ENCODE peak calls at places on chromosomes 3 and 15, in four cellular contexts. One of them, this sample, is unnamed.

GRCh38 chr3:195076981-195077610 is 193.9 kb downstream of the XXYLT1 start:
- DNase-seq in colonic mucosa: no peak
- DNase-seq in GM23248: no peak
- DNase-seq in SK-N-SH: no peak
- DNase-seq in this sample: no peak

GRCh38 chr3:126352476-126353454 is 4.4 kb downstream of the KLF15 start:
- DNase-seq in colonic mucosa: no peak
- DNase-seq in SK-N-SH: no peak
- DNase-seq in GM23248: peak
- DNase-seq in this sample: no peak

GRCh38 chr15:35746121-35746520 is 200.2 kb upstream of the DPH6 start:
- DNase-seq in colonic mucosa: no peak
- DNase-seq in SK-N-SH: no peak
- DNase-seq in GM23248: peak
- DNase-seq in this sample: peak

GRCh38 chr3:30632065-30632464 is 25.7 kb downstream of the TGFBR2 start:
- DNase-seq in SK-N-SH: no peak
- DNase-seq in GM23248: peak
- DNase-seq in colonic mucosa: no peak
- DNase-seq in this sample: no peak

GRCh38 chr3:146491303-146491702 is 21.9 kb upstream of the PLSCR2 start:
- DNase-seq in colonic mucosa: no peak
- DNase-seq in SK-N-SH: no peak
- DNase-seq in GM23248: peak
- DNase-seq in this sample: no peak

GRCh38 chr3:9098716-9099675 is 135.7 kb upstream of the RAD18 start:
- DNase-seq in SK-N-SH: peak
- DNase-seq in colonic mucosa: no peak
- DNase-seq in GM23248: no peak
- DNase-seq in this sample: no peak

GRCh38 chr3:5275529-5275928 is 88.0 kb downstream of the EDEM1 start:
- DNase-seq in GM23248: peak
- DNase-seq in colonic mucosa: no peak
- DNase-seq in SK-N-SH: no peak
- DNase-seq in this sample: peak

GRCh38 chr3:98954242-98954641 is 52.7 kb upstream of the DCBLD2 start:
- DNase-seq in GM23248: peak
- DNase-seq in colonic mucosa: no peak
- DNase-seq in SK-N-SH: no peak
- DNase-seq in this sample: peak

GRCh38 chr3:43695443-43695842 is 4.7 kb downstream of the ABHD5 start:
- DNase-seq in colonic mucosa: no peak
- DNase-seq in GM23248: peak
- DNase-seq in SK-N-SH: no peak
- DNase-seq in this sample: peak

GRCh38 chr3:32198011-32198410 is 40.5 kb upstream of the CMTM8 start:
- DNase-seq in GM23248: no peak
- DNase-seq in colonic mucosa: no peak
- DNase-seq in SK-N-SH: no peak
- DNase-seq in this sample: no peak

GRCh38 chr3:16884748-16885587 is at the start of gene PLCL2:
- DNase-seq in colonic mucosa: peak
- DNase-seq in GM23248: peak
- DNase-seq in SK-N-SH: peak
- DNase-seq in this sample: no peak

GRCh38 chr3:127792664-127793292 is 29.5 kb downstream of the MGLL start:
- DNase-seq in colonic mucosa: peak
- DNase-seq in SK-N-SH: no peak
- DNase-seq in GM23248: peak
- DNase-seq in this sample: peak

GRCh38 chr3:191566469-191566868 is 105.5 kb downstream of the PYDC2 start:
- DNase-seq in GM23248: no peak
- DNase-seq in SK-N-SH: no peak
- DNase-seq in colonic mucosa: no peak
- DNase-seq in this sample: peak

GRCh38 chr3:47578119-47578630 is 490 bp downstream of the CSPG5 start:
- DNase-seq in SK-N-SH: peak
- DNase-seq in GM23248: peak
- DNase-seq in colonic mucosa: peak
- DNase-seq in this sample: no peak

GRCh38 chr15:35980719-35981118 is 434.8 kb upstream of the DPH6 start:
- DNase-seq in SK-N-SH: no peak
- DNase-seq in colonic mucosa: no peak
- DNase-seq in GM23248: peak
- DNase-seq in this sample: peak

GRCh38 chr15:82674873-82675272 is 27.7 kb upstream of the CPEB1 start:
- DNase-seq in SK-N-SH: no peak
- DNase-seq in colonic mucosa: no peak
- DNase-seq in GM23248: no peak
- DNase-seq in this sample: no peak

GRCh38 chr15:82677720-82678323 is 30.7 kb upstream of the CPEB1 start:
- DNase-seq in SK-N-SH: no peak
- DNase-seq in colonic mucosa: no peak
- DNase-seq in GM23248: no peak
- DNase-seq in this sample: no peak

GRCh38 chr15:82679626-82680199 is 30.0 kb downstream of the AP3B2 start:
- DNase-seq in GM23248: no peak
- DNase-seq in colonic mucosa: no peak
- DNase-seq in SK-N-SH: no peak
- DNase-seq in this sample: no peak

GRCh38 chr15:82681371-82681770 is 28.3 kb downstream of the AP3B2 start:
- DNase-seq in SK-N-SH: no peak
- DNase-seq in GM23248: no peak
- DNase-seq in colonic mucosa: no peak
- DNase-seq in this sample: no peak

DNA sequence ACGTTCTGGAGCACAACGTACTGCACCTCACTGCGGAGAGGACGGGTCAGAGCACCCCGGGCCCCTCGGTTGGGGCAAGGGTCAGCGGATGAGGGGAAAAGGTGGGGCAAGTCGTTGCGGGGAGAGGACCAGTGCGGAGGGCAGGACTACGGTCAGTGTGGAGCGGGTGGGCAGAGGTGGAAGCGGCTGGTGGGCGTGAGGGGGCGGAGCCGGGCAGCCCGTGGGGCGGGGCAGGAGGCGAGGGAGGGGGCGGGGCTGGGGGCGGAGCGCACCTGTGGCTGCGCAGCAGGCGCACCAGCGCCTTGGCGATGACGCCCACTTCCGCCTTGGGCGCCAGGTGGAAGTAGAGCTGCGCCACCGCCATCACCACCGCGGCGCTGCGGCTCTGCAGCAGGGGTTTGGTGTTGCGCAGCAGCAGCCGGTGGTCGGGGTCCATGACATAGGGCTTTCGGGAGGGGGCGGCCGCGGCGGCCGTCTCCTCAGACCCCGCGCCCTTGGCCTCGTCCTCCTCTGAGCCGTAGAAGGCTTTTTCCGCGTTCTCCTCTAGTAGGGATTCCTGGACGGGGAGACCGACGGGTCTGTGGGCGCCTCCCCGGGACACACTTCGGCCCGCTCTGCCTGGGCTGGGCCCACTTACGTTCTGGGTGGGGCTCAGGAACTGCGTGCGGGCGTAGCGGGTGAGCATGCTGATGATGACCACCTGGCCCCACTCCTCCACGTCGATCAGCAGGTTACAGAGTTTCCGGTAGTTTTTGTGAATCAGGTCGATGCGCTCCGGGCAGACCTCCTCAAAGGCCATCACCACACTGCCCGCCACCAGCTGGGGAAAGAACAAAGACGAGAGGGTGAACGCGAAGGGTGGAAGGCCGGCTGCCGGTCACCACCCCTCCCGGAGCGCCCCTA is 29.2 kb downstream of the AP3B2 start:
- DNase-seq in colonic mucosa: peak
- DNase-seq in SK-N-SH: peak
- DNase-seq in GM23248: no peak
- DNase-seq in this sample: no peak
- H3K9ac ChIP-seq in colonic mucosa: peak
- H3K9ac ChIP-seq in SK-N-SH: no peak
- H3K9ac ChIP-seq in GM23248: no peak
- H3K9ac ChIP-seq in this sample: no peak

GRCh38 chr3:156126467-156126866 is 6.1 kb downstream of the KCNAB1 start:
- DNase-seq in GM23248: no peak
- DNase-seq in colonic mucosa: no peak
- DNase-seq in SK-N-SH: no peak
- DNase-seq in this sample: no peak

GRCh38 chr3:156120528-156121251 is at the start of gene KCNAB1:
- DNase-seq in GM23248: no peak
- DNase-seq in SK-N-SH: no peak
- DNase-seq in colonic mucosa: no peak
- DNase-seq in this sample: no peak
- H3K9ac ChIP-seq in GM23248: no peak
- H3K9ac ChIP-seq in SK-N-SH: no peak
- H3K9ac ChIP-seq in colonic mucosa: no peak
- H3K9ac ChIP-seq in this sample: no peak

GRCh38 chr3:88112329-88112728 is 37.4 kb upstream of the C3orf38 start:
- DNase-seq in GM23248: no peak
- DNase-seq in SK-N-SH: no peak
- DNase-seq in colonic mucosa: no peak
- DNase-seq in this sample: no peak
- H3K9ac ChIP-seq in GM23248: no peak
- H3K9ac ChIP-seq in SK-N-SH: no peak
- H3K9ac ChIP-seq in colonic mucosa: no peak
- H3K9ac ChIP-seq in this sample: no peak

DNA sequence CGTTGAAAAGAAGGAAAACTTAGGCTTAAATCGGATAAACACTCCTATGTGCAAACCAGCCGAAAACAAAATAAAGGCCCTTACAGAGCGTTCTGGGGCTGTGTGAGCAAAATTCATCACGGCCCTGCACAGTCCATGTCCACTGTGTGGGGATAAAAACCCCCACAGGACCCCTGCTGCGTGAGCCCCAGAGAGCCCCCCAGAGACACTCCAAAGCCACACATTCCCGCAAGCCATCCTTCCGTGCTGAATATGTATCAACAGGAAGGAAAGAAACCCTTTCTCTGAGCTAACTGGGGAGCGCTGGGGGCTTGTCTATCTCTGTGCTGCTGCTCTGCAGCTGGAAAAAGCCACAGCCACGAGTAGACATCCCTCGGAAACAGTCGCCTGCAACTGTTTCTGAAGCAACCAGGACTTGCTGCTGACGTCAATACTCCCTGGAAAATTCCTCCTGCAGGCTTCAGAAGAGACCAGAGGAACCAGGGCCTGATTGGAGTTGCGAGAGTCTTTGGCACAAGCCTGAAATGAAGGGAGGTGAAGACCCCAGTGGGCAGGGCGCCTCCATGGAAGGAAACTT is 72.6 kb downstream of the NUP210 start:
- DNase-seq in colonic mucosa: no peak
- DNase-seq in SK-N-SH: no peak
- DNase-seq in GM23248: peak
- DNase-seq in this sample: no peak
- H3K9ac ChIP-seq in colonic mucosa: no peak
- H3K9ac ChIP-seq in SK-N-SH: no peak
- H3K9ac ChIP-seq in GM23248: no peak
- H3K9ac ChIP-seq in this sample: no peak

GRCh38 chr3:143224731-143225130 is 105.2 kb downstream of the CHST2 start:
- DNase-seq in colonic mucosa: no peak
- DNase-seq in SK-N-SH: no peak
- DNase-seq in GM23248: no peak
- DNase-seq in this sample: no peak

GRCh38 chr3:143222981-143223380 is 103.4 kb downstream of the CHST2 start:
- DNase-seq in GM23248: no peak
- DNase-seq in SK-N-SH: no peak
- DNase-seq in colonic mucosa: no peak
- DNase-seq in this sample: no peak

GRCh38 chr3:143228405-143228804 is 108.8 kb downstream of the CHST2 start:
- DNase-seq in colonic mucosa: no peak
- DNase-seq in GM23248: no peak
- DNase-seq in SK-N-SH: no peak
- DNase-seq in this sample: no peak

GRCh38 chr3:143222505-143222904 is 102.9 kb downstream of the CHST2 start:
- DNase-seq in GM23248: peak
- DNase-seq in SK-N-SH: no peak
- DNase-seq in colonic mucosa: no peak
- DNase-seq in this sample: peak

GRCh38 chr3:143226678-143227291 is 107.2 kb downstream of the CHST2 start:
- DNase-seq in SK-N-SH: no peak
- DNase-seq in GM23248: no peak
- DNase-seq in colonic mucosa: peak
- DNase-seq in this sample: no peak
- H3K9ac ChIP-seq in SK-N-SH: no peak
- H3K9ac ChIP-seq in GM23248: no peak
- H3K9ac ChIP-seq in colonic mucosa: no peak
- H3K9ac ChIP-seq in this sample: no peak

GRCh38 chr3:78633626-78634025 is 1134.2 kb downstream of the ROBO1 start:
- DNase-seq in GM23248: peak
- DNase-seq in colonic mucosa: no peak
- DNase-seq in SK-N-SH: no peak
- DNase-seq in this sample: peak
- H3K9ac ChIP-seq in GM23248: no peak
- H3K9ac ChIP-seq in colonic mucosa: no peak
- H3K9ac ChIP-seq in SK-N-SH: no peak
- H3K9ac ChIP-seq in this sample: no peak

This sample was measured in astrocyte.